ENCODE peak calls at places on chromosomes 16 and 17, in eight cellular contexts. One of them, this sample, is unnamed.
A peak's percentile ranks its signal among the peaks of the same experiment; 100 is the strongest.

GRCh38 chr16:89089142-89089541 is 4.5 kb upstream of the ACSF3 start:
- DNase-seq in HepG2: no peak
- DNase-seq in IMR-90: no peak
- DNase-seq in SK-N-SH: peak; percentile 55
- DNase-seq in A549: no peak
- DNase-seq in K562: no peak
- DNase-seq in HCT116: no peak
- DNase-seq in GM12878: no peak
- DNase-seq in this sample: no peak

GRCh38 chr16:61366006-61366405 is 670.2 kb downstream of the CDH8 start:
- DNase-seq in HepG2: no peak
- DNase-seq in IMR-90: no peak
- DNase-seq in SK-N-SH: no peak
- DNase-seq in A549: no peak
- DNase-seq in K562: no peak
- DNase-seq in HCT116: no peak
- DNase-seq in GM12878: no peak
- DNase-seq in this sample: no peak

GRCh38 chr17:10172778-10173177 is 25.6 kb downstream of the GAS7 start:
- DNase-seq in HepG2: no peak
- DNase-seq in IMR-90: no peak
- DNase-seq in SK-N-SH: no peak
- DNase-seq in A549: no peak
- DNase-seq in K562: no peak
- DNase-seq in HCT116: no peak
- DNase-seq in GM12878: no peak
- DNase-seq in this sample: no peak

GRCh38 chr16:66189951-66190350 is 176.5 kb upstream of the CDH5 start:
- DNase-seq in HepG2: no peak
- DNase-seq in IMR-90: peak; percentile 92
- DNase-seq in SK-N-SH: no peak
- DNase-seq in A549: no peak
- DNase-seq in K562: no peak
- DNase-seq in HCT116: no peak
- DNase-seq in GM12878: no peak
- DNase-seq in this sample: no peak

GRCh38 chr17:11642655-11643054 is 44.4 kb downstream of the DNAH9 start:
- DNase-seq in HepG2: no peak
- DNase-seq in IMR-90: no peak
- DNase-seq in SK-N-SH: no peak
- DNase-seq in A549: no peak
- DNase-seq in K562: no peak
- DNase-seq in HCT116: no peak
- DNase-seq in GM12878: no peak
- DNase-seq in this sample: no peak

GRCh38 chr17:27747462-27748359 is 52.6 kb downstream of the NOS2 start:
- DNase-seq in HepG2: no peak
- DNase-seq in IMR-90: no peak
- DNase-seq in SK-N-SH: no peak
- DNase-seq in A549: no peak
- DNase-seq in K562: peak; percentile 57
- DNase-seq in HCT116: peak; percentile 23
- DNase-seq in GM12878: no peak
- DNase-seq in this sample: peak; percentile 43

GRCh38 chr16:67779256-67780014 is 26.9 kb downstream of the RANBP10 start:
- DNase-seq in HepG2: no peak
- DNase-seq in IMR-90: no peak
- DNase-seq in SK-N-SH: no peak
- DNase-seq in A549: no peak
- DNase-seq in K562: no peak
- DNase-seq in HCT116: no peak
- DNase-seq in GM12878: no peak
- DNase-seq in this sample: no peak

GRCh38 chr17:48954300-48954755 is 9.7 kb upstream of the SNF8 start:
- DNase-seq in HepG2: peak; percentile 79
- DNase-seq in IMR-90: peak; percentile 49
- DNase-seq in SK-N-SH: no peak
- DNase-seq in A549: peak; percentile 66
- DNase-seq in K562: peak; percentile 55
- DNase-seq in HCT116: peak; percentile 69
- DNase-seq in GM12878: no peak
- DNase-seq in this sample: no peak

GRCh38 chr17:49359990-49360795 is 1.9 kb downstream of the ZNF652 start:
- DNase-seq in HepG2: no peak
- DNase-seq in IMR-90: no peak
- DNase-seq in SK-N-SH: no peak
- DNase-seq in A549: no peak
- DNase-seq in K562: no peak
- DNase-seq in HCT116: no peak
- DNase-seq in GM12878: no peak
- DNase-seq in this sample: no peak

GRCh38 chr16:78607465-78607864 is 508.0 kb downstream of the WWOX start:
- DNase-seq in HepG2: no peak
- DNase-seq in IMR-90: no peak
- DNase-seq in SK-N-SH: no peak
- DNase-seq in A549: no peak
- DNase-seq in K562: no peak
- DNase-seq in HCT116: no peak
- DNase-seq in GM12878: no peak
- DNase-seq in this sample: no peak

GRCh38 chr16:22098538-22099255 is 6.4 kb downstream of the VWA3A start:
- DNase-seq in HepG2: peak; percentile 89
- DNase-seq in IMR-90: peak; percentile 44
- DNase-seq in SK-N-SH: peak; percentile 71
- DNase-seq in A549: peak; percentile 80
- DNase-seq in K562: peak; percentile 50
- DNase-seq in HCT116: peak; percentile 56
- DNase-seq in GM12878: peak; percentile 17
- DNase-seq in this sample: no peak

DNA sequence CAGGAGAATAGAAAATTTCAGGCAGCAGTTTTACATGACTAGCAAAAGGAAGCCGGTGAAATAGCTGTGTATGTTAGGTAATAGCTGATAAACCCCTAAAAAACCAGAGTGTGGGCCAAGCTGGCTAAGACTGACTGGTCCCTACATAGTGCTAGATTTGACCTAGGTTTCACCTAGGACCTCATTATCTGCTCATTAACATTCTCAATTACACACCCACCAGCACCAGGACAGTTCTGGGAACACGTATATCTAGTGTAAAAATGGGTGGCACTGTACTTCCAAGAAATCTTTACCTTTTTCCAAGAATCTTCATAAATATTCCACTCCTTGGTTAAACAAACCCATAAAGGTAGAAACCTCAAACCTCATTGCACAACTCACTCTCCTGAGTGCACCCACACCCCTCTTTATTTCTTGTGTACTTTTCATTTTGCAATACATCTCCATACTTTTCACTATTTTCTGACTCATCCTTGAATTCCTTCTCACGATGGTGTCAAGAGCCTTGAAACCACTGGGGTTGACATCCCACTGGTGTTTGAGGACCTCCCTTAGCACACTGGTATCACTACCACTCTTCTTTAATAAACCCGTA is 262.7 kb upstream of the KCNJ16 start:
- DNase-seq in HepG2: no peak
- DNase-seq in IMR-90: no peak
- DNase-seq in SK-N-SH: no peak
- DNase-seq in A549: no peak
- DNase-seq in K562: no peak
- DNase-seq in HCT116: no peak
- DNase-seq in GM12878: no peak
- DNase-seq in this sample: no peak
- TF ChIP-seq RAD21 in HepG2: no peak
- TF ChIP-seq RAD21 in IMR-90: no peak
- TF ChIP-seq RAD21 in SK-N-SH: no peak
- TF ChIP-seq RAD21 in A549: peak; percentile 52
- TF ChIP-seq RAD21 in K562: no peak
- TF ChIP-seq RAD21 in HCT116: no peak
- TF ChIP-seq RAD21 in GM12878: no peak
- TF ChIP-seq RAD21 in this sample: no peak

DNA sequence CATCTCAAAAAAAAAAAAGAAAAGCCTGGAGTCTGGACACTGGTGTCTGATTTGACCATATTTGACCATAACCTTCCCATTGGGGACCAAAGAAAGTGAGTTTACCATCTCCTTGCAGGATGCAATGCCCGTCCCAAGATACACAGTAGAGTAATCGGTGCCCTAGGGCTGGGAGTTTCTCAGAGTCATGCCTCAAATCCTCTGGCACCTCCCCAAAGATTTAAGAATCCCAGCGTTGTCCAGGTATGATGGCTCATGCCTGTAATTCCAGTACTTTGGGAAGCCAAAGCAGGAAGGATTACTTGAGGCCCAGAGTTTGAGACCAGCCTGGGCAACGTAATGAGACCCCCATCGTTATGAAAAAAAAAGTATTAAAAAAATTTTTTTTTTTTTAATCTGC is 5.0 kb downstream of the PITPNM3 start:
- DNase-seq in HepG2: no peak
- DNase-seq in IMR-90: no peak
- DNase-seq in SK-N-SH: no peak
- DNase-seq in A549: no peak
- DNase-seq in K562: no peak
- DNase-seq in HCT116: no peak
- DNase-seq in GM12878: no peak
- DNase-seq in this sample: no peak
- TF ChIP-seq RAD21 in HepG2: no peak
- TF ChIP-seq RAD21 in IMR-90: no peak
- TF ChIP-seq RAD21 in SK-N-SH: no peak
- TF ChIP-seq RAD21 in A549: no peak
- TF ChIP-seq RAD21 in K562: no peak
- TF ChIP-seq RAD21 in HCT116: no peak
- TF ChIP-seq RAD21 in GM12878: no peak
- TF ChIP-seq RAD21 in this sample: no peak

GRCh38 chr17:19714542-19715411 is 1.6 kb downstream of the SLC47A2 start:
- DNase-seq in HepG2: no peak
- DNase-seq in IMR-90: no peak
- DNase-seq in SK-N-SH: no peak
- DNase-seq in A549: no peak
- DNase-seq in K562: no peak
- DNase-seq in HCT116: no peak
- DNase-seq in GM12878: no peak
- DNase-seq in this sample: no peak

GRCh38 chr17:19717411-19717908 is 1.1 kb upstream of the SLC47A2 start:
- DNase-seq in HepG2: no peak
- DNase-seq in IMR-90: no peak
- DNase-seq in SK-N-SH: peak; percentile 26
- DNase-seq in A549: no peak
- DNase-seq in K562: no peak
- DNase-seq in HCT116: no peak
- DNase-seq in GM12878: no peak
- DNase-seq in this sample: no peak

GRCh38 chr17:19718041-19718612 is 1.7 kb upstream of the SLC47A2 start:
- DNase-seq in HepG2: no peak
- DNase-seq in IMR-90: no peak
- DNase-seq in SK-N-SH: peak; percentile 12
- DNase-seq in A549: no peak
- DNase-seq in K562: no peak
- DNase-seq in HCT116: no peak
- DNase-seq in GM12878: no peak
- DNase-seq in this sample: no peak

GRCh38 chr17:19717031-19717360 is 612 bp upstream of the SLC47A2 start:
- DNase-seq in HepG2: no peak
- DNase-seq in IMR-90: no peak
- DNase-seq in SK-N-SH: no peak
- DNase-seq in A549: no peak
- DNase-seq in K562: no peak
- DNase-seq in HCT116: no peak
- DNase-seq in GM12878: no peak
- DNase-seq in this sample: no peak

DNA sequence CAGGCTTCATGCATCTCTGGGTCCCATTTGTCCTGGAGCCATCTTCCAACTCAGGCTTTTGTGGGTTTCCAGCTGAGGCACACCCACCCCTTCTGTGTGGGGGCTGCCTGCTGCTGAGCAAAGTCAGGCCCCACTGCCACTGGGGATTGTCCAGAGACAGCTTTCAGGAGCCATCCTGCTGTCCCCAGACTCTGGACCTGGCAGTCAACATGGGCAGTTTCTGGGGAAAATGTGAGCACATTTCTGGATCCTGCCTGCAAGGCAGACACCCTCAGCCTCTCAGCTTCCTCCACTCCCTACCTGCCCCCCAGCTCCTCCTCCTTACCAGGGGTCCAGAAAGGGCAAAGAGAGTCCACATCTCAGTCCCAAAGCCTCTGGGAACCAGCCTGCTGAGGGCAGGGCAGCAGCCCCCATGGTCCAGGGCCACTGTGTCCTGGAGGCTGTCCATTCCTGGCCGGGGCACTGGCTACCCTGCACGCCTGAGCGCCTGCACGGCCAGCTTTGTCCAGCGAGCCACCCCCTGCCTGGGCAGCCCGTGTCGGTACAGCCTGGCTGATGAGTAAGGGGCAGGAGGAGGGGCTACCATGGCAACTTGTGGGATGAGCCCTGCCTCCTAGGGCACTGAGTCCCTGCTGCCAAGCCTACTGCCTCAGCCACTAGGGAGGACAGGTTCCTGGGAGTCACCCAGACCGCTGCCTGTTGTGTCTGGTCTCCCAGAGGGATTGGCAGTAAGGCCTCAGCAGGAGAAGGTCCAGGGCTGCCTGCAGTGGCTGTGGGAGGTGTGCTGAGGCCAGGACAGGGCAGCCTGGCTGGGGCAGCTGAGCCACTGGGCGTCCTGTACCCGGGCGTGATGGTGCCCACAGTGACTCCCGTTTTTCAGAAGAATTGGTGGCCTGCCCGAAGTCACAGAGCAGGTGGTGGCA is at the start of gene SLC47A2:
- DNase-seq in HepG2: no peak
- DNase-seq in IMR-90: no peak
- DNase-seq in SK-N-SH: peak; percentile 64
- DNase-seq in A549: no peak
- DNase-seq in K562: no peak
- DNase-seq in HCT116: no peak
- DNase-seq in GM12878: no peak
- DNase-seq in this sample: no peak
- TF ChIP-seq RAD21 in HepG2: no peak
- TF ChIP-seq RAD21 in IMR-90: no peak
- TF ChIP-seq RAD21 in SK-N-SH: no peak
- TF ChIP-seq RAD21 in A549: no peak
- TF ChIP-seq RAD21 in K562: no peak
- TF ChIP-seq RAD21 in HCT116: no peak
- TF ChIP-seq RAD21 in GM12878: no peak
- TF ChIP-seq RAD21 in this sample: no peak

DNA sequence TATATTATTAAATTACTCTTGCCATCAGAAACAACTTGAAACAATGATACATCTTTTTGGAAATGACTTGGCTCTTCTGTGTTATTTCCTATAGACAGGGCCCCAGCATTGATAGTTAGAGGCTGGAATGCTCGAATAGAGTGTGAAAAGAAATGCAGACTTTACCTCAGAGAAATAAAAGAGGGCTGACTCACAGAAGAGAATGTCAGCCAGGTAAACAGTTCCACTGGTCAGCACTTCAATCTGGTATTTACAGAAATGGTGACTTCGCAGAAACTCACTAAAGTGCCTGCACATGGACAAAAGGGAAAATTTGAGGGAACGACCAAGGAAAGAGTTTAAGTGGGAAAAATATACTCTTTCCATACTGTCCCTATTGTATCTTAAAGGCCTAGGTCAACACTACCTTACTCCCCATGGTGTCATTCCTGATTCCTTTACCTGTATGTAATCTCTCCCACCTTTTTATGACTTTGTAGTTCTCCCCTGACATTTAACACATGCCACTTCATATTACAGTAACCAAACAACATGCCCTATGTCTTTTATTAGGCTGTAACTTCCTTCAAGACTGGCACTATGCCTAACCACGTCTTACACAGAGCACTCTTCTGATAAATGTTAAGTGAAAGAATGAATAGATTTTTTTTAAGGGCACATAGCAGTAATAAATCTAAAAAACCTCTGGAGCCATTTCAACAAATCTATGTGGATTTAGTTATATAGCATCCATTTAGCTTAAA is 36.7 kb downstream of the AKAP10 start:
- DNase-seq in HepG2: peak; percentile 40
- DNase-seq in IMR-90: peak; percentile 48
- DNase-seq in SK-N-SH: no peak
- DNase-seq in A549: no peak
- DNase-seq in K562: no peak
- DNase-seq in HCT116: no peak
- DNase-seq in GM12878: no peak
- DNase-seq in this sample: no peak
- TF ChIP-seq RAD21 in HepG2: no peak
- TF ChIP-seq RAD21 in IMR-90: no peak
- TF ChIP-seq RAD21 in SK-N-SH: no peak
- TF ChIP-seq RAD21 in A549: no peak
- TF ChIP-seq RAD21 in K562: no peak
- TF ChIP-seq RAD21 in HCT116: no peak
- TF ChIP-seq RAD21 in GM12878: no peak
- TF ChIP-seq RAD21 in this sample: no peak